ENCODE peak calls at places on chromosomes 3 and 15, in four cellular contexts. K is K562, O is HepG2, D is GM12878. J is an unnamed sample.

GRCh38 chr3:190811775-190812480 is 50.6 kb downstream of the GMNC start:
- DNase-seq in D (no peak), K (peak), O (peak), J (peak)

GRCh38 chr3:49279376-49279775 is 2.3 kb upstream of the C3orf62 start:
- DNase-seq in D (no peak), O (no peak), K (no peak), J (no peak)

GRCh38 chr15:35690089-35690488 is 144.1 kb upstream of the DPH6 start:
- DNase-seq in O (no peak), D (no peak), K (no peak), J (no peak)

GRCh38 chr3:46866720-46867549 is 3.7 kb upstream of the MYL3 start:
- DNase-seq in K (peak), D (no peak), O (peak), J (peak)

GRCh38 chr3:10806001-10806400 is 10.0 kb upstream of the SLC6A11 start:
- DNase-seq in D (no peak), K (no peak), O (no peak), J (no peak)

GRCh38 chr3:39577541-39577940 is 110.1 kb downstream of the MOBP start:
- DNase-seq in O (no peak), D (no peak), K (no peak), J (peak)

GRCh38 chr3:101963902-101964362 is 114.6 kb downstream of the NFKBIZ start:
- DNase-seq in O (no peak), K (no peak), D (no peak), J (no peak)

GRCh38 chr15:28994830-28995180 is 109.0 kb downstream of the APBA2 start:
- DNase-seq in K (no peak), O (no peak), D (no peak), J (no peak)

GRCh38 chr3:160369784-160370183 is 29.2 kb downstream of the IFT80 start:
- DNase-seq in D (no peak), K (no peak), O (no peak), J (no peak)

GRCh38 chr15:70835826-70836225 is 18.1 kb downstream of the LARP6 start:
- DNase-seq in O (no peak), D (no peak), K (no peak), J (no peak)

GRCh38 chr15:43776101-43776717 is 557 bp downstream of the ELL3 start:
- DNase-seq in O (no peak), K (no peak), D (peak), J (peak)

GRCh38 chr3:140595295-140595694 is 82.6 kb upstream of the TRIM42 start:
- DNase-seq in K (no peak), O (no peak), D (no peak), J (no peak)

GRCh38 chr3:71035314-71035713 is 548.2 kb downstream of the FOXP1 start:
- DNase-seq in O (no peak), D (no peak), K (no peak), J (no peak)

GRCh38 chr3:105647047-105647446 is 221.8 kb downstream of the CBLB start:
- DNase-seq in K (no peak), O (peak), D (no peak), J (no peak)

GRCh38 chr3:194540268-194540937 is 53.6 kb upstream of the ATP13A3 start:
- DNase-seq in O (no peak), K (no peak), D (no peak), J (no peak)

GRCh38 chr3:59566481-59566975 is 516.7 kb upstream of the CFAP20DC start:
- DNase-seq in K (no peak), O (no peak), D (peak), J (no peak)

GRCh38 chr3:120767106-120767505 is 24.6 kb downstream of the GTF2E1 start:
- DNase-seq in O (no peak), D (no peak), K (no peak), J (no peak)

GRCh38 chr3:110063178-110063577 is 725.8 kb upstream of the DPPA4 start:
- DNase-seq in O (no peak), K (no peak), D (no peak), J (no peak)

GRCh38 chr3:143447491-143447890 is 327.9 kb downstream of the CHST2 start:
- DNase-seq in K (no peak), O (no peak), D (no peak), J (no peak)

GRCh38 chr3:158863247-158863646 is 61.4 kb downstream of the MFSD1 start:
- DNase-seq in O (no peak), D (no peak), K (no peak), J (no peak)

GRCh38 chr3:146162561-146162960 is 1.6 kb upstream of the PLOD2 start:
- DNase-seq in D (no peak), O (no peak), K (no peak), J (no peak)

GRCh38 chr3:122797291-122797690 is 2.4 kb downstream of the SLC49A4 start:
- DNase-seq in O (no peak), K (no peak), D (no peak), J (no peak)

GRCh38 chr3:78048698-78049097 is 1008.8 kb downstream of the ROBO2 start:
- DNase-seq in K (no peak), D (peak), O (no peak), J (no peak)

GRCh38 chr3:128551872-128552271 is 58.9 kb upstream of the GATA2 start:
- DNase-seq in K (no peak), D (no peak), O (no peak), J (no peak)

GRCh38 chr3:190116551-190117067 is 4.1 kb downstream of the P3H2 start:
- DNase-seq in D (no peak), O (no peak), K (no peak), J (no peak)

GRCh38 chr3:173529062-173529711 is 131.6 kb downstream of the NLGN1 start:
- DNase-seq in K (no peak), O (peak), D (no peak), J (peak)

GRCh38 chr3:197752107-197752506 is 2.4 kb downstream of the FYTTD1 start:
- DNase-seq in O (no peak), K (no peak), D (no peak), J (no peak)

GRCh38 chr3:197761784-197762183 is 12.1 kb downstream of the FYTTD1 start:
- DNase-seq in D (no peak), K (no peak), O (peak), J (no peak)

GRCh38 chr3:197758512-197758911 is 8.8 kb downstream of the FYTTD1 start:
- DNase-seq in D (no peak), K (no peak), O (no peak), J (no peak)

GRCh38 chr3:197753263-197753662 is 3.6 kb downstream of the FYTTD1 start:
- DNase-seq in K (no peak), D (no peak), O (no peak), J (no peak)

GRCh38 chr3:197756704-197757103 is 7.0 kb downstream of the FYTTD1 start:
- DNase-seq in D (no peak), K (no peak), O (no peak), J (no peak)
- TF ChIP-seq CTCF in D (no peak), K (no peak), O (no peak), J (no peak)

GRCh38 chr3:95434436-95434835 is 1371.6 kb downstream of the NSUN3 start:
- DNase-seq in D (no peak), O (no peak), K (no peak), J (no peak)
- TF ChIP-seq CREM in D (no peak), O (no peak), K (no peak), J (no peak)

GRCh38 chr3:32045091-32045964 is 61.1 kb upstream of the GPD1L start:
- DNase-seq in D (no peak), K (peak), O (peak), J (peak)
- TF ChIP-seq CTCF in D (no peak), K (no peak), O (no peak), J (no peak)

GRCh38 chr3:119297169-119297568 is 3.0 kb downstream of the ARHGAP31 start:
- DNase-seq in O (no peak), K (no peak), D (no peak), J (no peak)
- TF ChIP-seq CREM in O (no peak), K (no peak), D (no peak), J (no peak)